ENCODE peak calls at places on chromosomes 7 and 10, in nine cellular contexts. One of them, this sample, is unnamed.
A peak's percentile ranks its signal among the peaks of the same experiment; 100 is the strongest.

GRCh38 chr10:119362122-119362521 is 154.8 kb downstream of the GRK5 start:
- DNase-seq in esophagus squamous epithelium: no peak
- DNase-seq in heart left ventricle: no peak
- DNase-seq in CD4-positive, alpha-beta memory T cell: no peak
- DNase-seq in OCI-LY7: peak; percentile 35
- DNase-seq in IMR-90: no peak
- DNase-seq in endodermal cell: no peak
- DNase-seq in kidney: peak; percentile 12
- DNase-seq in ascending aorta: no peak
- DNase-seq in this sample: no peak

GRCh38 chr10:50508315-50509051 is 115.3 kb downstream of the SGMS1 start:
- DNase-seq in esophagus squamous epithelium: no peak
- DNase-seq in heart left ventricle: no peak
- DNase-seq in CD4-positive, alpha-beta memory T cell: no peak
- DNase-seq in OCI-LY7: no peak
- DNase-seq in IMR-90: no peak
- DNase-seq in endodermal cell: no peak
- DNase-seq in kidney: no peak
- DNase-seq in ascending aorta: no peak
- DNase-seq in this sample: no peak

GRCh38 chr10:49621561-49621960 is 7.7 kb downstream of the CHAT start:
- DNase-seq in esophagus squamous epithelium: no peak
- DNase-seq in heart left ventricle: no peak
- DNase-seq in CD4-positive, alpha-beta memory T cell: no peak
- DNase-seq in OCI-LY7: no peak
- DNase-seq in IMR-90: no peak
- DNase-seq in endodermal cell: no peak
- DNase-seq in kidney: no peak
- DNase-seq in ascending aorta: no peak
- DNase-seq in this sample: no peak

GRCh38 chr10:121450247-121450646 is 148.0 kb downstream of the FGFR2 start:
- DNase-seq in esophagus squamous epithelium: no peak
- DNase-seq in heart left ventricle: no peak
- DNase-seq in CD4-positive, alpha-beta memory T cell: no peak
- DNase-seq in OCI-LY7: no peak
- DNase-seq in IMR-90: no peak
- DNase-seq in endodermal cell: peak; percentile 79
- DNase-seq in kidney: no peak
- DNase-seq in ascending aorta: no peak
- DNase-seq in this sample: no peak

GRCh38 chr10:77049896-77050295 is 587.7 kb downstream of the KCNMA1 start:
- DNase-seq in esophagus squamous epithelium: no peak
- DNase-seq in heart left ventricle: no peak
- DNase-seq in CD4-positive, alpha-beta memory T cell: no peak
- DNase-seq in OCI-LY7: no peak
- DNase-seq in IMR-90: peak; percentile 55
- DNase-seq in endodermal cell: no peak
- DNase-seq in kidney: no peak
- DNase-seq in ascending aorta: no peak
- DNase-seq in this sample: peak; percentile 2

GRCh38 chr7:81676813-81677212 is 93.0 kb downstream of the HGF start:
- DNase-seq in esophagus squamous epithelium: no peak
- DNase-seq in heart left ventricle: no peak
- DNase-seq in CD4-positive, alpha-beta memory T cell: no peak
- DNase-seq in OCI-LY7: no peak
- DNase-seq in IMR-90: peak; percentile 53
- DNase-seq in endodermal cell: no peak
- DNase-seq in kidney: no peak
- DNase-seq in ascending aorta: no peak
- DNase-seq in this sample: no peak

GRCh38 chr7:27901028-27901760 is 161.2 kb downstream of the TAX1BP1 start:
- DNase-seq in esophagus squamous epithelium: no peak
- DNase-seq in heart left ventricle: no peak
- DNase-seq in CD4-positive, alpha-beta memory T cell: peak; percentile 14
- DNase-seq in OCI-LY7: peak; percentile 68
- DNase-seq in IMR-90: peak; percentile 68
- DNase-seq in endodermal cell: no peak
- DNase-seq in kidney: no peak
- DNase-seq in ascending aorta: no peak
- DNase-seq in this sample: no peak

GRCh38 chr7:38731195-38731594 is 100.0 kb upstream of the AMPH start:
- DNase-seq in esophagus squamous epithelium: no peak
- DNase-seq in heart left ventricle: no peak
- DNase-seq in CD4-positive, alpha-beta memory T cell: no peak
- DNase-seq in OCI-LY7: no peak
- DNase-seq in IMR-90: peak; percentile 49
- DNase-seq in endodermal cell: no peak
- DNase-seq in kidney: no peak
- DNase-seq in ascending aorta: no peak
- DNase-seq in this sample: no peak

GRCh38 chr7:28036748-28037147 is 143.8 kb downstream of the JAZF1 start:
- DNase-seq in esophagus squamous epithelium: no peak
- DNase-seq in heart left ventricle: no peak
- DNase-seq in CD4-positive, alpha-beta memory T cell: no peak
- DNase-seq in OCI-LY7: no peak
- DNase-seq in IMR-90: no peak
- DNase-seq in endodermal cell: no peak
- DNase-seq in kidney: no peak
- DNase-seq in ascending aorta: no peak
- DNase-seq in this sample: no peak

GRCh38 chr10:114822771-114823463 is 1.3 kb downstream of the FHIP2A start:
- DNase-seq in esophagus squamous epithelium: no peak
- DNase-seq in heart left ventricle: no peak
- DNase-seq in CD4-positive, alpha-beta memory T cell: no peak
- DNase-seq in OCI-LY7: peak; percentile 8
- DNase-seq in IMR-90: peak; percentile 74
- DNase-seq in endodermal cell: no peak
- DNase-seq in kidney: no peak
- DNase-seq in ascending aorta: no peak
- DNase-seq in this sample: no peak

GRCh38 chr10:88131561-88132139 is 268.2 kb downstream of the PTEN start:
- DNase-seq in esophagus squamous epithelium: no peak
- DNase-seq in heart left ventricle: no peak
- DNase-seq in CD4-positive, alpha-beta memory T cell: no peak
- DNase-seq in OCI-LY7: no peak
- DNase-seq in IMR-90: no peak
- DNase-seq in endodermal cell: no peak
- DNase-seq in kidney: peak; percentile 72
- DNase-seq in ascending aorta: no peak
- DNase-seq in this sample: no peak

GRCh38 chr7:134710511-134710853 is 63.8 kb downstream of the BPGM start:
- DNase-seq in esophagus squamous epithelium: no peak
- DNase-seq in heart left ventricle: no peak
- DNase-seq in CD4-positive, alpha-beta memory T cell: no peak
- DNase-seq in OCI-LY7: no peak
- DNase-seq in IMR-90: no peak
- DNase-seq in endodermal cell: no peak
- DNase-seq in kidney: no peak
- DNase-seq in ascending aorta: no peak
- DNase-seq in this sample: no peak

GRCh38 chr7:158957921-158958471 is 101.6 kb downstream of the DYNC2I1 start:
- DNase-seq in esophagus squamous epithelium: peak; percentile 13
- DNase-seq in heart left ventricle: no peak
- DNase-seq in CD4-positive, alpha-beta memory T cell: peak; percentile 33
- DNase-seq in OCI-LY7: no peak
- DNase-seq in IMR-90: no peak
- DNase-seq in endodermal cell: peak; percentile 61
- DNase-seq in kidney: peak; percentile 88
- DNase-seq in ascending aorta: no peak
- DNase-seq in this sample: no peak

GRCh38 chr7:12303096-12303495 is 92.0 kb downstream of the TMEM106B start:
- DNase-seq in esophagus squamous epithelium: no peak
- DNase-seq in heart left ventricle: no peak
- DNase-seq in CD4-positive, alpha-beta memory T cell: no peak
- DNase-seq in OCI-LY7: no peak
- DNase-seq in IMR-90: no peak
- DNase-seq in endodermal cell: no peak
- DNase-seq in kidney: no peak
- DNase-seq in ascending aorta: no peak
- DNase-seq in this sample: no peak

GRCh38 chr7:30859940-30860623 is 51.6 kb upstream of the AQP1 start:
- DNase-seq in esophagus squamous epithelium: no peak
- DNase-seq in heart left ventricle: no peak
- DNase-seq in CD4-positive, alpha-beta memory T cell: no peak
- DNase-seq in OCI-LY7: no peak
- DNase-seq in IMR-90: no peak
- DNase-seq in endodermal cell: no peak
- DNase-seq in kidney: no peak
- DNase-seq in ascending aorta: no peak
- DNase-seq in this sample: no peak

GRCh38 chr10:33254556-33255160 is 79.8 kb downstream of the NRP1 start:
- DNase-seq in esophagus squamous epithelium: no peak
- DNase-seq in heart left ventricle: no peak
- DNase-seq in CD4-positive, alpha-beta memory T cell: no peak
- DNase-seq in OCI-LY7: no peak
- DNase-seq in IMR-90: no peak
- DNase-seq in endodermal cell: no peak
- DNase-seq in kidney: no peak
- DNase-seq in ascending aorta: no peak
- DNase-seq in this sample: no peak

GRCh38 chr7:100022621-100023020 is 7.2 kb downstream of the ZKSCAN1 start:
- DNase-seq in esophagus squamous epithelium: no peak
- DNase-seq in heart left ventricle: no peak
- DNase-seq in CD4-positive, alpha-beta memory T cell: no peak
- DNase-seq in OCI-LY7: no peak
- DNase-seq in IMR-90: no peak
- DNase-seq in endodermal cell: no peak
- DNase-seq in kidney: no peak
- DNase-seq in ascending aorta: no peak
- DNase-seq in this sample: no peak
- H3K4me1 ChIP-seq in esophagus squamous epithelium: peaks cover 19% of the 10 kb centered on the region
- H3K4me1 ChIP-seq in heart left ventricle: peaks cover 15% of the 10 kb centered on the region
- H3K4me1 ChIP-seq in CD4-positive, alpha-beta memory T cell: peaks cover 17% of the 10 kb centered on the region
- H3K4me1 ChIP-seq in OCI-LY7: no peaks in the 10 kb centered on the region
- H3K4me1 ChIP-seq in IMR-90: no peaks in the 10 kb centered on the region
- H3K4me1 ChIP-seq in endodermal cell: no peaks in the 10 kb centered on the region
- H3K4me1 ChIP-seq in kidney: no peaks in the 10 kb centered on the region
- H3K4me1 ChIP-seq in ascending aorta: no peaks in the 10 kb centered on the region
- H3K4me1 ChIP-seq in this sample: no peaks in the 10 kb centered on the region

DNA sequence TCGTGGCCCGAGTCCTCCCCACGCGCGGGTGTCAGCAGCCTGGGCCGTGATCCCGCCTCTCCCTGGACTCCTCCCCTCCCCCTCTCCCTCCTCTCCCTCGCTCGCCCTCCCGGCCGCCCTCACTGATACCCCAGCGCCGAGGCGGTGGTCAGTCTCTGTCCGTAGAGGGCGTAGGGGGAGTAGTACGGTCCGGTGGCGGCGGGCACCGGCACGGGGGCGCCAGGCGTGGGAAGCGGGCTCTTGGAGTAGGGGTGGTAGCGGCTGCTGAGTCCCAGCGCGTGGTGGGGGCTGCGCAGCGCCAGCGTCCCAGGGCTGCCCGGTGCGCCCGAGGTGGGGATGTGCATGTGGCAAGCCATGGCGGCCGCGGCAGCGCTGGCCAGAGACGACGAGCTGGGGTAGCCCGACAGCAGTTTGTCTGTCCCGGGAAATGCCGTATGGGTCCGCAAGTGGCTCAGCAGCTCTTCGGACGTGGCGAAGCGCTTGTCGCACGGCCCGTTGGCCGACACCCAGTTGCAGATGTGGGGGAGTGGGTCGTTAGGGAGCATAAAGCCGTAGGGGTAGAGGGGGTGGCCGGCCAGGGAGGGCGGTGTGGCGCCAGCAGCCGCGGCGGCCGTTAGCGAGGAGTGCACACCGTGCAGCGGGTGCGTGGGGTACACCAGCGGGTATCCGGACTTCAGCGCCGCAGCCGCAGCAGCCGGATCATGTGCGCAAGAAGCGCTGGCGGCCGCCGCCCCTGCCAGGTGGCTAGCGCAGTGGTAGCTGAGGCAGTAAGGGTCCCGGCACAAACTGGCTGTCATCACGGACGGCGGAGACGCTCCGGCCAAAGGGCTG is 2.7 kb downstream of the ZNF503 start:
- DNase-seq in esophagus squamous epithelium: no peak
- DNase-seq in heart left ventricle: peak; percentile 73
- DNase-seq in CD4-positive, alpha-beta memory T cell: no peak
- DNase-seq in OCI-LY7: no peak
- DNase-seq in IMR-90: no peak
- DNase-seq in endodermal cell: peak; percentile 81
- DNase-seq in kidney: peak; percentile 81
- DNase-seq in ascending aorta: no peak
- DNase-seq in this sample: no peak
- H3K4me1 ChIP-seq in esophagus squamous epithelium: peaks cover 9% of the 10 kb centered on the region
- H3K4me1 ChIP-seq in heart left ventricle: peaks cover 15% of the 10 kb centered on the region
- H3K4me1 ChIP-seq in CD4-positive, alpha-beta memory T cell: peaks cover 30% of the 10 kb centered on the region
- H3K4me1 ChIP-seq in OCI-LY7: no peaks in the 10 kb centered on the region
- H3K4me1 ChIP-seq in IMR-90: peaks cover 13% of the 10 kb centered on the region
- H3K4me1 ChIP-seq in endodermal cell: peaks cover 2% of the 10 kb centered on the region
- H3K4me1 ChIP-seq in kidney: no peaks in the 10 kb centered on the region
- H3K4me1 ChIP-seq in ascending aorta: peaks cover 19% of the 10 kb centered on the region
- H3K4me1 ChIP-seq in this sample: peaks cover 5% of the 10 kb centered on the region

DNA sequence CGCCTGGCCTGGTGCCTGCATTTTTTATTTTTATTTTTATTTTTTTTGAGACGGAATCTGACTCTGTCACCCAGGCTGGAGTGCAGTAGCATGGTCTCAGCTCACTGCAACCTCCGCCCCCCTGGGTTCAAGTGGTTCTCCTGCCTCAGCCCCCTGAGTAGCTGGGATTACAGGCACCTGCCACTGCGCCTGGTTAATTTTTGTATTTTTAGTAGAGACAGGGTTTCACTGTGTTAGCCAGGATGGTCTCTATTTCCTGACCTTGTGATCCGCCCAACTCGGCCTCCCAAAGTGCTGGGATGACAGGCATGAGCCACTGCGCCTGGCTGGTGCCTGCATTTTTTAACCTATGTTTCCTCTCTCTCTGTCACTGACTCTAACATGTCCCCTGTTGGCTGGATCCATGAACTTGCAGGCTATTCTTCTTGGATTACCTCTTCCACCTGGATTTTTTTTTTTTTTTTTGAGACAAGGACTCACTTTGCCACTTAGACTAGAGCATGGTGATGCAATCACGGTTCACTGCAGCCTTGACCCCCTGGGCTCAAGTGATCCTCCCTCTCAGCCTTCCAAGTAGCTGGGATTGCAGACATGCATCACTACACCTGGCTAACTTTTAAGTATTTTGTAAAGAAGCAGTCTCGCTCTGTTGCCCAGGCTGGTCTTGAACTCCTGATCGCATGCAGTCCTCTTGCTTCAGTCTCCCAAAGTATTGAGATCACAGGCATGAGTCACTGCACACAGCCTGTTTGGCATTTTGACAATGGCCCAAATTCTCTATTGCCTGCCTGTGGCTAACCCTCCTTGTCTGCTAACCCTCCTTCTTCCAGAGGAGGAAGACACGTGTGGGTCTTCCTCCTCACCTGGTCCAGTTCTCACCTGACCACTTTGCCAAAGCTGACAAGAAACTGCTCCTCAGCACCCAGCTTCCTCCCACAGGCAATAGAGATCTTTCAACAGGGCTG is 23.0 kb upstream of the PRPF18 start:
- DNase-seq in esophagus squamous epithelium: no peak
- DNase-seq in heart left ventricle: no peak
- DNase-seq in CD4-positive, alpha-beta memory T cell: no peak
- DNase-seq in OCI-LY7: no peak
- DNase-seq in IMR-90: peak; percentile 1
- DNase-seq in endodermal cell: no peak
- DNase-seq in kidney: no peak
- DNase-seq in ascending aorta: no peak
- DNase-seq in this sample: no peak
- H3K4me1 ChIP-seq in esophagus squamous epithelium: no peaks in the 10 kb centered on the region
- H3K4me1 ChIP-seq in heart left ventricle: no peaks in the 10 kb centered on the region
- H3K4me1 ChIP-seq in CD4-positive, alpha-beta memory T cell: no peaks in the 10 kb centered on the region
- H3K4me1 ChIP-seq in OCI-LY7: no peaks in the 10 kb centered on the region
- H3K4me1 ChIP-seq in IMR-90: no peaks in the 10 kb centered on the region
- H3K4me1 ChIP-seq in endodermal cell: no peaks in the 10 kb centered on the region
- H3K4me1 ChIP-seq in kidney: peaks cover 5% of the 10 kb centered on the region
- H3K4me1 ChIP-seq in ascending aorta: no peaks in the 10 kb centered on the region
- H3K4me1 ChIP-seq in this sample: no peaks in the 10 kb centered on the region

GRCh38 chr10:102837230-102837721 is at the start of gene CYP17A1:
- DNase-seq in esophagus squamous epithelium: no peak
- DNase-seq in heart left ventricle: no peak
- DNase-seq in CD4-positive, alpha-beta memory T cell: no peak
- DNase-seq in OCI-LY7: no peak
- DNase-seq in IMR-90: no peak
- DNase-seq in endodermal cell: no peak
- DNase-seq in kidney: peak; percentile 85
- DNase-seq in ascending aorta: no peak
- DNase-seq in this sample: no peak
- H3K4me1 ChIP-seq in esophagus squamous epithelium: no peaks in the 10 kb centered on the region
- H3K4me1 ChIP-seq in heart left ventricle: peaks cover 5% of the 10 kb centered on the region
- H3K4me1 ChIP-seq in CD4-positive, alpha-beta memory T cell: no peaks in the 10 kb centered on the region
- H3K4me1 ChIP-seq in OCI-LY7: no peaks in the 10 kb centered on the region
- H3K4me1 ChIP-seq in IMR-90: no peaks in the 10 kb centered on the region
- H3K4me1 ChIP-seq in endodermal cell: no peaks in the 10 kb centered on the region
- H3K4me1 ChIP-seq in kidney: no peaks in the 10 kb centered on the region
- H3K4me1 ChIP-seq in ascending aorta: peaks cover 4% of the 10 kb centered on the region
- H3K4me1 ChIP-seq in this sample: peaks cover 2% of the 10 kb centered on the region